ENCODE peak calls at places on chromosomes 16 and 17, in five cellular contexts. P is GM12878, D is HL-60, I is H1, S is HepG2. L is an unnamed sample.

GRCh38 chr16:67860589-67861398 is 12.1 kb upstream of the EDC4 start:
- DNase-seq in P (no peak), D (no peak), I (no peak), S (no peak), L (peak)

GRCh38 chr17:63826468-63827001 is 696 bp upstream of the PSMC5 start:
- DNase-seq in P (no peak), D (no peak), I (peak), S (no peak), L (peak)

GRCh38 chr17:62676231-62676943 is 48.9 kb downstream of the MRC2 start:
- DNase-seq in P (no peak), D (no peak), I (no peak), S (no peak), L (no peak)

GRCh38 chr16:63617047-63617989 is 1504.5 kb downstream of the CDH11 start:
- DNase-seq in P (no peak), D (no peak), I (no peak), S (no peak), L (no peak)

GRCh38 chr17:37231882-37232281 is 143.9 kb upstream of the C17orf78 start:
- DNase-seq in P (no peak), D (no peak), I (no peak), S (no peak), L (no peak)

GRCh38 chr17:75937652-75938051 is 3.2 kb downstream of the FBF1 start:
- DNase-seq in P (no peak), D (no peak), I (no peak), S (no peak), L (no peak)

GRCh38 chr16:629289-630023 is 1.3 kb upstream of the WFIKKN1 start:
- DNase-seq in P (no peak), D (no peak), I (no peak), S (peak), L (peak)

GRCh38 chr17:30717290-30718098 is 107.0 kb downstream of the CRLF3 start:
- DNase-seq in P (no peak), D (no peak), I (no peak), S (no peak), L (no peak)

DNA sequence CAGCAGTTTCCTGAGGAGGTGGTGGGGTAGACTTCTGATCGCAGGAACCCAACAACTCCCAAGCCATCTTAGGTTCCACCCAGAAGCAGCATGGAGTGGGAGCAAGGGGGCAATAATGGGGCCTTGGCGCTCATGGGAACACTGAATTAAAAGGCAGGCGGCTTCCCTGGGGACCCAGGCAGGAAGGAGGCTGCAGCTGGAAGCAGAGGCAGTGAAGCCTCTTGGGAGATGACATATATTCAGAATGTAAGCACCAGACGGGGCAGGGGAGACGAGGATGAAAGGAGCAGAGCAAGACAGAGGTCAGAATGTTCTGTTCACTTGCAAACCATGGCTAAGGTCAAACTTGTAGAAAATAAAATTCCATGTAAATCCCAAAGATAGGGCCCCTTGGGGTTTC is 2.9 kb downstream of the HIGD1B start:
- DNase-seq in P (no peak), D (no peak), I (no peak), S (no peak), L (no peak)
- TF ChIP-seq GABPA in P (no peak), D (no peak), I (no peak), S (no peak), L (no peak)

GRCh38 chr16:16048904-16049582 is 99.6 kb downstream of the ABCC1 start:
- DNase-seq in P (no peak), D (no peak), I (no peak), S (no peak), L (peak)

GRCh38 chr16:16045879-16046278 is 96.5 kb downstream of the ABCC1 start:
- DNase-seq in P (no peak), D (no peak), I (no peak), S (no peak), L (no peak)

GRCh38 chr16:16047761-16048160 is 98.3 kb downstream of the ABCC1 start:
- DNase-seq in P (no peak), D (no peak), I (no peak), S (no peak), L (no peak)

GRCh38 chr16:16042076-16042475 is 92.7 kb downstream of the ABCC1 start:
- DNase-seq in P (no peak), D (no peak), I (no peak), S (no peak), L (no peak)

DNA sequence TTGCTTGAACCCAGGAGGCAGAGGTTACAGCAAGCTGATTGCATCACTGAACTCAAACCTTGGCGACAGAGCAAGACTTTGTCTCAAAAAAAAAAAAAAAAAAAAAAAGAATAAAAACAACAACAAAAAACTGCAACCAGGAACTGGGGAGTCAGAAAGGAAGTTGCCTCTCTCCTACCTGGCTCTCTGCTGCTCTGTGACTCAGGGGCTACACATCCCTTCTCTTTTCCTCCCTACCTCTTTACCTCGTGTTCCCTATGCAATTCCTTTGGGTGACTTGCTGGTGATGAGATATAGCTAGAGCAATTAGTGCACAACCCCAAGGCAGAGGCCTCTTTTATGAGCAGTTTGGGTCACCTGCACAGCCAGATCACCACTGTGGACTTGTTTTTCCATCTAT is 95.9 kb downstream of the ABCC1 start:
- DNase-seq in P (no peak), D (no peak), I (no peak), S (no peak), L (no peak)
- TF ChIP-seq GABPA in P (no peak), D (no peak), I (no peak), S (no peak), L (no peak)

DNA sequence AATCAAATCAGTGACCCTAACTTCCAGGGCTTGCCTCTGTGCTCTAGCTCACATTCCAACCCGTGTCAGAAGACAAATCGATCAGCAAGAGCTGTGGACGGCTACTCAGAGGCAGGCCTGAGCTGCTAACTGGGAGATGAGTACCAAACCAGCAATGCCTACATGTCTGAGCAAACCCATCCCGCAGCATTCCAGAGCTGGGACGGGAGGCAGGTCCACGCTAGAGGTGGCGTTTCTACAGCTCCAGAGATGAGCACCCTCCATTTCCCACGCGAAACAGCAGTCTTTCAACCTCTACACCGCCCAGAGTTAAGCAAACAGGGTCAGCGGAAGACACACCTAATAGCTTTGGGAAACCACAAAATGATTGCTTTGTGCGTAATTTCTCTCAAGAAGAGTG is 6.5 kb downstream of the NXN start:
- DNase-seq in P (no peak), D (no peak), I (no peak), S (no peak), L (no peak)
- TF ChIP-seq GABPA in P (no peak), D (no peak), I (no peak), S (no peak), L (no peak)

GRCh38 chr16:4115209-4115940 is 867 bp downstream of the ADCY9 start:
- DNase-seq in P (no peak), D (peak), I (peak), S (no peak), L (peak)
- TF ChIP-seq GABPA in P (no peak), D (no peak), I (no peak), S (no peak), L (no peak)

GRCh38 chr17:40564883-40565744 is at the start of gene CCR7:
- DNase-seq in P (no peak), D (no peak), I (no peak), S (no peak), L (peak)
- TF ChIP-seq GABPA in P (no peak), D (no peak), I (no peak), S (no peak), L (no peak)

GRCh38 chr17:39622380-39623006 is 4.3 kb upstream of the PPP1R1B start:
- DNase-seq in P (no peak), D (no peak), I (no peak), S (no peak), L (no peak)
- TF ChIP-seq GABPA in P (no peak), D (no peak), I (no peak), S (no peak), L (no peak)

GRCh38 chr17:78780852-78781338 is 1.2 kb downstream of the CYTH1 start:
- DNase-seq in P (no peak), D (no peak), I (no peak), S (no peak), L (no peak)

GRCh38 chr17:78783711-78784396 is 1.8 kb upstream of the CYTH1 start:
- DNase-seq in P (no peak), D (peak), I (no peak), S (no peak), L (peak)

GRCh38 chr17:78779848-78780247 is 2.2 kb downstream of the CYTH1 start:
- DNase-seq in P (no peak), D (no peak), I (no peak), S (no peak), L (no peak)

GRCh38 chr17:78780335-78780734 is 1.7 kb downstream of the CYTH1 start:
- DNase-seq in P (no peak), D (no peak), I (no peak), S (no peak), L (no peak)

GRCh38 chr17:78781339-78782304 is at the start of gene CYTH1:
- DNase-seq in P (no peak), D (no peak), I (peak), S (no peak), L (peak)
- TF ChIP-seq GABPA in P (no peak), D (no peak), I (peak), S (no peak), L (peak)

GRCh38 chr16:62036807-62037135 is 533 bp upstream of the CDH8 start:
- DNase-seq in P (no peak), D (no peak), I (no peak), S (no peak), L (no peak)

GRCh38 chr16:62036101-62036806 is at the start of gene CDH8:
- DNase-seq in P (no peak), D (no peak), I (peak), S (no peak), L (no peak)

GRCh38 chr16:62038225-62038624 is 2.0 kb upstream of the CDH8 start:
- DNase-seq in P (no peak), D (no peak), I (no peak), S (no peak), L (no peak)

GRCh38 chr16:62038646-62039045 is 2.4 kb upstream of the CDH8 start:
- DNase-seq in P (no peak), D (no peak), I (no peak), S (no peak), L (no peak)

DNA sequence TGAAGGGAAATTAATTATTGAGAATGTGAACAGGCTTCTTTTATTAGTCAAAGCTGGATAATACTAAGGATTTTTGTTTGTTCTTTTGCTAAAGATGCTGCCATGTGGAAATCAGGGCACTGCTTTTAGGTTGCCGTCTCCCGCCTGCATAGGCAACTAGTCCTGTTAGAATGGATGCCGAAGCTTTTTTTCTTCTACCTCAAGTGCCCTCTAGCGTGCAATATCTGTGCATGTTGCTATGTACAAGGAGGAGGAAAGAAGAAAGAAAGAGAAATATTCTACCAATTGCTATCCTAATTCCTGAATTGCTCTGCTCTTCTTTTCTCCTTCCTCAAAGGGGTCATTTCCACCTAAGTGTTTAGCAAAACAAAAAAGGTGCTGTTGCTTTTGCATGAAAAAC is 5.2 kb upstream of the CDH8 start:
- DNase-seq in P (no peak), D (no peak), I (no peak), S (peak), L (no peak)
- TF ChIP-seq GABPA in P (no peak), D (no peak), I (no peak), S (no peak), L (no peak)

GRCh38 chr17:59451706-59452105 is 113.7 kb upstream of the DHX40 start:
- DNase-seq in P (no peak), D (no peak), I (no peak), S (no peak), L (no peak)
- TF ChIP-seq GABPA in P (no peak), D (no peak), I (no peak), S (no peak), L (no peak)